ENCODE peak calls at places on chromosomes 6 and 20, in ten cellular contexts. E is cardiac muscle cell; G is tibial nerve; B is esophagus squamous epithelium; U is mucosa of descending colon; T is stomach; L is neural progenitor cell; C is prostate gland; Y is CD8-positive, alpha-beta T cell; X is Peyer's patch. W is an unnamed sample. For H3K4me1, the result is how much of the 10 kb centered on the place peaks cover.

GRCh38 chr6:133945158-133945557 is 7.9 kb upstream of the TBPL1 start:
- DNase-seq in E (no peak), G (no peak), B (no peak), U (no peak), T (no peak), L (peak), C (no peak), Y (no peak), X (no peak), W (no peak)

GRCh38 chr6:113442040-113442439 is 415.1 kb upstream of the MARCKS start:
- DNase-seq in E (no peak), G (no peak), B (no peak), U (no peak), T (no peak), L (no peak), C (no peak), Y (no peak), X (no peak), W (no peak)

GRCh38 chr20:7411075-7411474 is 529.2 kb downstream of the HAO1 start:
- DNase-seq in E (no peak), G (no peak), B (no peak), U (no peak), T (no peak), L (no peak), C (no peak), Y (no peak), X (no peak), W (no peak)

GRCh38 chr20:50879649-50880550 is 51.3 kb downstream of the ADNP start:
- DNase-seq in E (no peak), G (no peak), B (no peak), U (no peak), T (no peak), L (no peak), C (no peak), Y (no peak), X (peak), W (no peak)

GRCh38 chr6:133787859-133788505 is 100.9 kb upstream of the TCF21 start:
- DNase-seq in E (peak), G (no peak), B (no peak), U (no peak), T (no peak), L (no peak), C (no peak), Y (no peak), X (no peak), W (no peak)

GRCh38 chr6:144878577-144878976 is 593.4 kb downstream of the UTRN start:
- DNase-seq in E (no peak), G (no peak), B (no peak), U (no peak), T (no peak), L (no peak), C (no peak), Y (no peak), X (no peak), W (no peak)

GRCh38 chr6:52815167-52816092 is 11.8 kb upstream of the GSTA1 start:
- DNase-seq in E (peak), G (no peak), B (no peak), U (peak), T (peak), L (peak), C (peak), Y (no peak), X (peak), W (no peak)

GRCh38 chr6:128139519-128139918 is 238.7 kb upstream of the THEMIS start:
- DNase-seq in E (no peak), G (no peak), B (no peak), U (no peak), T (no peak), L (no peak), C (no peak), Y (no peak), X (peak), W (no peak)

GRCh38 chr6:14972379-14973067 is 273.3 kb upstream of the JARID2 start:
- DNase-seq in E (no peak), G (no peak), B (no peak), U (no peak), T (no peak), L (no peak), C (no peak), Y (no peak), X (no peak), W (no peak)

GRCh38 chr6:29924731-29925130 is 17.6 kb upstream of the HLA-A start:
- DNase-seq in E (no peak), G (no peak), B (no peak), U (peak), T (no peak), L (no peak), C (no peak), Y (no peak), X (no peak), W (peak)

GRCh38 chr20:58372836-58373235 is 16.2 kb upstream of the VAPB start:
- DNase-seq in E (no peak), G (no peak), B (no peak), U (no peak), T (no peak), L (peak), C (no peak), Y (no peak), X (no peak), W (no peak)

GRCh38 chr6:161265554-161265953 is 8.3 kb downstream of the AGPAT4 start:
- DNase-seq in E (no peak), G (no peak), B (no peak), U (no peak), T (no peak), L (no peak), C (no peak), Y (no peak), X (no peak), W (no peak)

GRCh38 chr6:139542351-139542750 is 167.9 kb upstream of the CITED2 start:
- DNase-seq in E (no peak), G (no peak), B (no peak), U (no peak), T (no peak), L (no peak), C (no peak), Y (no peak), X (no peak), W (no peak)

GRCh38 chr6:148846778-148847761 is 100.2 kb downstream of the UST start:
- DNase-seq in E (no peak), G (no peak), B (no peak), U (no peak), T (no peak), L (no peak), C (no peak), Y (no peak), X (no peak), W (no peak)

GRCh38 chr20:37305079-37305478 is 15.6 kb downstream of the MANBAL start:
- DNase-seq in E (no peak), G (no peak), B (no peak), U (no peak), T (no peak), L (no peak), C (no peak), Y (no peak), X (no peak), W (no peak)

GRCh38 chr6:150683320-150683719 is 83.6 kb downstream of the PLEKHG1 start:
- DNase-seq in E (no peak), G (no peak), B (no peak), U (no peak), T (no peak), L (no peak), C (no peak), Y (no peak), X (peak), W (no peak)

GRCh38 chr6:43806041-43806757 is 36.2 kb downstream of the VEGFA start:
- DNase-seq in E (no peak), G (no peak), B (no peak), U (peak), T (peak), L (no peak), C (no peak), Y (no peak), X (peak), W (no peak)

GRCh38 chr20:53842301-53843099 is 227.9 kb downstream of the BCAS1 start:
- DNase-seq in E (no peak), G (no peak), B (no peak), U (no peak), T (no peak), L (no peak), C (no peak), Y (peak), X (no peak), W (no peak)

GRCh38 chr20:62830251-62830650 is 13.4 kb downstream of the COL9A3 start:
- DNase-seq in E (no peak), G (no peak), B (no peak), U (no peak), T (no peak), L (no peak), C (no peak), Y (no peak), X (no peak), W (no peak)

GRCh38 chr6:154197176-154197850 is 158.3 kb downstream of the OPRM1 start:
- DNase-seq in E (no peak), G (no peak), B (no peak), U (no peak), T (no peak), L (no peak), C (no peak), Y (no peak), X (no peak), W (no peak)

GRCh38 chr6:52271852-52272460 is 12.6 kb downstream of the MCM3 start:
- DNase-seq in E (no peak), G (no peak), B (no peak), U (no peak), T (no peak), L (no peak), C (no peak), Y (no peak), X (no peak), W (peak)

GRCh38 chr6:2857580-2858337 is 16.1 kb upstream of the SERPINB1 start:
- DNase-seq in E (no peak), G (no peak), B (no peak), U (no peak), T (no peak), L (no peak), C (no peak), Y (peak), X (peak), W (no peak)

GRCh38 chr20:3753098-3753497 is 14.5 kb downstream of the ADISSP start:
- DNase-seq in E (peak), G (peak), B (no peak), U (peak), T (peak), L (peak), C (peak), Y (peak), X (peak), W (no peak)

GRCh38 chr20:3754258-3754595 is 13.3 kb downstream of the ADISSP start:
- DNase-seq in E (no peak), G (no peak), B (no peak), U (no peak), T (no peak), L (no peak), C (no peak), Y (no peak), X (no peak), W (no peak)

GRCh38 chr20:3752386-3752759 is 15.2 kb downstream of the ADISSP start:
- DNase-seq in E (no peak), G (no peak), B (no peak), U (no peak), T (no peak), L (no peak), C (no peak), Y (no peak), X (no peak), W (no peak)

GRCh38 chr20:3755269-3755668 is 12.3 kb downstream of the ADISSP start:
- DNase-seq in E (no peak), G (no peak), B (no peak), U (no peak), T (no peak), L (no peak), C (no peak), Y (no peak), X (no peak), W (no peak)

DNA sequence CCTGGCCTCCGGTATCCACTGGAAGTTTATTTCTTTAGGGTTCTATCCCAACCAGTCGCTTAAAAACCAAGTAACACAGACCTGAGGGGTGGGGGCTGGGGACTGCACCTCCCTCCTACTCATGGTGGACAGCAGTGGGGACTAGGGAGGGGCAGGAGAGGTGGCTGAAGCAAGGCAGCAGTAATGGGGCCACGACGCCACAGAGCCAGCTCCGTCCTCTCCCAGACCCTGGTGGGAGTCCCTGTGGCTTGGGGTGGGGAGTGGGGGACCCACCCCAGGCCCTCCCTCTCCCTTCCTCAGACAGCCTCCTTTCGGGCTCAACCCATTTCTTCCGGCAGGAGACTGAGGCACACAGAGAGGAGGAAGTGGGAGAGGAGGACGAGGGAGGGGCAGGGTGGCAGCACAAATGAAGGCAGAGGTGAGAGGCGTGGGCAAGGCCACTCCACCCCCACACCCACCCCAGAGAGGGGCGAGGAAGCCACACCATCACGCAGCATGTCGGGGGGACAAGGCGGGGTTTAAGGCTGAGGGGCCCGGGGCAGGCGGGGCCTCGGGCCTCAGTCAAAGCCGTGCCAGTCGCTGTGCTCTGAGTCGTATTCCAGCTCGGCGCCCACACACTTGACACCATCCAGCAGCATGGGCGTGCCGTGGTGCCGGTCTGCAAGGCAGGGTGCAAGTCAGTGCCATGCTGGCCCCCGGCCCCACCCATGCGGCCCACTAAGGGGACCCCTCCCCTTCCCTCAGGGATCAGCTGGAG is 13.9 kb downstream of the ADISSP start:
- DNase-seq in E (no peak), G (no peak), B (no peak), U (no peak), T (no peak), L (no peak), C (no peak), Y (no peak), X (no peak), W (no peak)
- H3K4me1 ChIP-seq in E (under half), G (under half), B (under half), U (under half), T (under half), L (under half), C (under half), Y (under half), X (under half), W (under half)

GRCh38 chr6:28589952-28590340 is 64.3 kb downstream of the GPX5 start:
- DNase-seq in E (no peak), G (no peak), B (no peak), U (no peak), T (no peak), L (peak), C (no peak), Y (no peak), X (no peak), W (no peak)
- H3K4me3 ChIP-seq in E (peak), G (no peak), B (no peak), U (no peak), T (no peak), L (peak), C (no peak), Y (no peak), X (no peak), W (peak)

DNA sequence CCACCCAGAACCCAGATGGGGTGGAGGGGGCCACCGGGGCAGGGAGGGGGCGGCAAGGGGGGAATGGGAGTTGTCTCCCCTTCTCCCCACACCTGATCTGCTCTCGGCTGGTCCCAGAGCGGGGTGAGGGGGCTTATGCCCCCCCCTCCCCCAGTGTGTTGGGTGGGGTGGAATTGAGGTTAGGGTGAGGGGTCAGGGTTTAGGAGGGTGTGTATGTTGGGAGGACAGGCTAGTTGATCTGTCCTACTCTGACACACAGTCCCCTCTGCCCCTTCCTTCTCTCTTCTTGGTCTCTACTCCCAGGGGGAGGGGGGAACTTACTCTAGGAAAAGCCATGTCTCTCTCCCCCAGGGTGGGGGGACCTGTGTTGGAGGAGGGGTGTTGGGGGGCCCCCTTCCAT is 1.9 kb upstream of the ZBTB9 start:
- DNase-seq in E (no peak), G (no peak), B (no peak), U (no peak), T (no peak), L (no peak), C (no peak), Y (no peak), X (peak), W (no peak)
- TF ChIP-seq CTCF in E (no peak), G (no peak), B (no peak), U (no peak), T (no peak), L (no peak), C (no peak), Y (no peak), X (no peak), W (no peak)

GRCh38 chr20:33815671-33816070 is 4.5 kb downstream of the CHMP4B start:
- DNase-seq in E (no peak), G (no peak), B (no peak), U (no peak), T (no peak), L (no peak), C (no peak), Y (no peak), X (no peak), W (no peak)
- H3K4me1 ChIP-seq in E (under half), G (under half), B (under half), U (under half), T (half or more), L (under half), C (under half), Y (under half), X (under half), W (half or more)

W was measured in vagina.